ENCODE peak calls at places on chromosomes 13 and 19, in four cellular contexts. Z is GM12878, J is K562, V is HepG2. N is an unnamed sample.
A peak's percentile ranks its signal among the peaks of the same experiment; 100 is the strongest.

GRCh38 chr19:4304509-4305252 is at the start of gene FSD1:
- DNase-seq in J (peak; percentile 95), Z (no peak), V (no peak), N (peak; percentile 87)

GRCh38 chr19:10116085-10116865 is 3.4 kb downstream of the EIF3G start:
- DNase-seq in V (no peak), J (no peak), Z (no peak), N (no peak)

GRCh38 chr13:33316890-33317289 is 31.3 kb upstream of the STARD13 start:
- DNase-seq in V (no peak), J (no peak), Z (no peak), N (no peak)

GRCh38 chr13:36101157-36101556 is 30.0 kb downstream of the DCLK1 start:
- DNase-seq in Z (no peak), J (no peak), V (no peak), N (no peak)

GRCh38 chr13:39616087-39616694 is 13.2 kb upstream of the LHFPL6 start:
- DNase-seq in J (peak; percentile 51), Z (no peak), V (peak; percentile 56), N (peak; percentile 54)

GRCh38 chr13:44298314-44298713 is 75.3 kb upstream of the SERP2 start:
- DNase-seq in V (no peak), Z (no peak), J (no peak), N (no peak)

GRCh38 chr19:33508941-33509614 is 12.5 kb downstream of the PEPD start:
- DNase-seq in V (no peak), J (no peak), Z (no peak), N (no peak)

GRCh38 chr13:39455534-39456175 is 147.3 kb downstream of the LHFPL6 start:
- DNase-seq in Z (no peak), V (no peak), J (no peak), N (no peak)

GRCh38 chr13:113083402-113084061 is 22.1 kb upstream of the F7 start:
- DNase-seq in Z (no peak), J (no peak), V (no peak), N (no peak)

GRCh38 chr19:50820549-50821247 is 2.9 kb downstream of the KLK1 start:
- DNase-seq in J (peak; percentile 87), V (no peak), Z (peak; percentile 21), N (no peak)

GRCh38 chr13:105047676-105048295 is 1487.7 kb downstream of the EFNB2 start:
- DNase-seq in Z (no peak), V (no peak), J (no peak), N (no peak)

GRCh38 chr13:28394422-28394821 is 100.5 kb downstream of the FLT1 start:
- DNase-seq in Z (no peak), V (no peak), J (no peak), N (no peak)

GRCh38 chr19:35397064-35397463 is 26.2 kb downstream of the GPR42 start:
- DNase-seq in J (no peak), V (no peak), Z (no peak), N (no peak)

GRCh38 chr19:36579255-36579654 is 6.2 kb upstream of the ZNF529 start:
- DNase-seq in V (no peak), J (no peak), Z (no peak), N (no peak)

GRCh38 chr19:34667349-34668076 is 9.4 kb downstream of the SCGB2B2 start:
- DNase-seq in V (peak; percentile 16), Z (no peak), J (peak; percentile 13), N (no peak)

GRCh38 chr13:89455741-89456140 is 1784.6 kb downstream of the SLITRK5 start:
- DNase-seq in Z (no peak), J (no peak), V (no peak), N (no peak)

GRCh38 chr13:65468628-65469027 is 1761.5 kb downstream of the PCDH9 start:
- DNase-seq in Z (no peak), V (no peak), J (no peak), N (no peak)

GRCh38 chr19:7928741-7929701 is 3.1 kb upstream of the CTXN1 start:
- DNase-seq in V (peak; percentile 53), Z (no peak), J (peak; percentile 66), N (peak; percentile 84)

GRCh38 chr19:30648321-30648720 is 276.1 kb downstream of the ZNF536 start:
- DNase-seq in V (no peak), Z (no peak), J (no peak), N (no peak)

GRCh38 chr19:47430041-47430802 is 10.9 kb upstream of the MEIS3 start:
- DNase-seq in J (no peak), Z (no peak), V (no peak), N (peak; percentile 70)

GRCh38 chr13:26255717-26256277 is 1.9 kb downstream of the CDK8 start:
- DNase-seq in V (peak; percentile 20), Z (no peak), J (no peak), N (no peak)

GRCh38 chr19:41802770-41803169 is 6.4 kb downstream of the CEACAM3 start:
- DNase-seq in Z (no peak), V (no peak), J (no peak), N (no peak)

GRCh38 chr19:46426506-46427162 is 2.1 kb downstream of the PNMA8C start:
- DNase-seq in J (peak; percentile 81), V (peak; percentile 71), Z (no peak), N (peak; percentile 87)

GRCh38 chr13:45142440-45143345 is 22.4 kb downstream of the GTF2F2 start:
- DNase-seq in J (no peak), Z (no peak), V (peak; percentile 56), N (no peak)

GRCh38 chr13:45243072-45243471 is 42.2 kb upstream of the KCTD4 start:
- DNase-seq in J (no peak), V (no peak), Z (no peak), N (peak; percentile 18)

GRCh38 chr13:68234278-68234677 is 1004.1 kb upstream of the PCDH9 start:
- DNase-seq in V (no peak), Z (no peak), J (no peak), N (no peak)

GRCh38 chr19:46520616-46521015 is 24.9 kb upstream of the PNMA8B start:
- DNase-seq in V (no peak), J (peak; percentile 70), Z (no peak), N (no peak)

GRCh38 chr19:29577662-29577963 is 28.5 kb upstream of the POP4 start:
- DNase-seq in V (no peak), J (no peak), Z (no peak), N (no peak)

GRCh38 chr13:106524108-106524507 is 11.4 kb downstream of the EFNB2 start:
- DNase-seq in J (no peak), V (no peak), Z (no peak), N (no peak)

GRCh38 chr13:82088781-82089180 is 1747.9 kb upstream of the SPRY2 start:
- DNase-seq in J (no peak), Z (no peak), V (no peak), N (no peak)

GRCh38 chr19:3538965-3539742 is at the start of gene TEKTIP1:
- DNase-seq in V (no peak), J (peak; percentile 56), Z (no peak), N (peak; percentile 34)

GRCh38 chr19:45526143-45526542 is 18.9 kb downstream of the VASP start:
- DNase-seq in J (peak; percentile 81), Z (no peak), V (peak; percentile 78), N (peak; percentile 93)

GRCh38 chr13:97946951-97947588 is 6.4 kb upstream of the IPO5 start:
- DNase-seq in J (no peak), Z (no peak), V (no peak), N (no peak)

GRCh38 chr13:20498129-20498528 is 27.5 kb downstream of the CRYL1 start:
- DNase-seq in J (no peak), V (no peak), Z (no peak), N (no peak)
- TF ChIP-seq CBFB in J (no peak), V (no peak), Z (no peak), N (no peak)

GRCh38 chr19:39400997-39401548 is 5.6 kb upstream of the ZFP36 start:
- DNase-seq in V (no peak), J (no peak), Z (no peak), N (no peak)

GRCh38 chr19:39403331-39404312 is 3.0 kb upstream of the ZFP36 start:
- DNase-seq in Z (no peak), V (no peak), J (peak; percentile 59), N (peak; percentile 75)

GRCh38 chr19:39402417-39403297 is 4.0 kb upstream of the ZFP36 start:
- DNase-seq in Z (peak; percentile 78), V (no peak), J (peak; percentile 84), N (peak; percentile 91)

GRCh38 chr19:39399684-39400465 is 6.8 kb upstream of the ZFP36 start:
- DNase-seq in V (no peak), J (no peak), Z (no peak), N (no peak)

DNA sequence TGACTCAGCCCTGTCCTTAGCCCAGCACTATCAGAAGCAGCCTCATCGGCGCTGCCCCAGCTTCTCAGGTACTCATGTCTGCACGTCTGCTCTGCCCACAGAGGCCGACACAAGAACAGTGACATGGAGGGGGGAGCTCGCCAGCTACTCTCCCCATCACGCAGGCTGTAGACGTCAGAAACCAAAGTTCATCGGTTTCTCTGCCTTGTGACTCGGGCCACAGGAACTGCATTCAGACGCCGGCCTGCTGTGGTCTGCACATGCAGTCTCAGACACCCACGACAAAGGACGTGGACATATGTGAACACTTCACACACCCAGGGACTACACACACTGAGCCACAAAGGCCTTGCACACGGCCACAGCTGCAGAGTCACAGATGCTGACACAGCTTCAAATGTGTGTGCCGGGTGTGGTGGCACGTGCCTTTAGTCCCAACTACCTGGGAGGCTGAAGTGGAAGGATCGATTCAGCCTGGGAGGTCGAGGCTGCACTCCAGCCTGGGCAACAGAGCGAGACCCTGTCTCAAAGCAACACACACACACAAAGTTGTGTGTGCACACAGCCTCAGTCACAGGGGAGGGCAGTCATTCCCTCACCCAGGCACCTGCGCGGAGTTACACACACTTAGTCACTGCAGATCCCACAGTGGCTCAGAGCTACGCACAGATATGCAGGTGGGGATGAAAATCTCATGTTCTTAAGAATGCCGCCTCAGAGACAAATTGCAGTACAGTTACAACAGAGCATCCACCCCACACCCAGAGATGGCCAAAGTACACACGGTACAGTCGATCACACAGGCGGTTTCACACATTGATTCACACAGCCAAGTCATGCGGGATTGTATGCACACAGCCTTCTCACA is 4.9 kb upstream of the ZFP36 start:
- DNase-seq in V (peak; percentile 96), J (no peak), Z (no peak), N (no peak)
- TF ChIP-seq ATF2 in V (peak; percentile 89), J (no peak), Z (no peak), N (no peak)

DNA sequence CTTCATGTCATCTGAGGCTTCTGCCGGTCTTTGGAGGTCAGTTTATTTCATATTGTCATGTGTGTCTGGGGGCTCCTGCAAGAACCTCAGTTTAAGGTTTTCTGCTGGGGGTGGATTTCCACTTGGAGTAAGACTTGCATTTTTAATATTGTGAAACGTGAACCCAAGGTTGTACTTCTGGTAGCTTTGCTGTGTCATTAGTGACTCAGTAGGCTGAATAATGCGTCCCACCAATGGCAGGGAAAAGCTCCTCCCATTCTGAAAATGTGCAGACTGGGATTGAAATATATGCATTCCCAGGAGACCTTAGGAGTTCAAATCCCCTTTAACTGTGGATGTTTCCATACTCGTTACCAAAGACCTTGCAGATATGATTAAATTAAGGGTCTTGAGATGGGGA is 46.2 kb downstream of the ING1 start:
- DNase-seq in V (no peak), J (no peak), Z (no peak), N (no peak)
- TF ChIP-seq CBFB in V (no peak), J (no peak), Z (no peak), N (no peak)

GRCh38 chr13:110410906-110411305 is 103.8 kb downstream of the COL4A2 start:
- DNase-seq in J (no peak), V (no peak), Z (no peak), N (no peak)
- TF ChIP-seq ATF2 in J (no peak), V (no peak), Z (no peak), N (no peak)

N was measured in WTC11.